ENCODE peak calls at places on chromosomes 1 and 21, in six cellular contexts. Q, B, T, Z, D and A are unnamed samples.
A peak's percentile ranks its signal among the peaks of the same experiment; 100 is the strongest.

GRCh38 chr1:11659748-11660147 is 4.3 kb upstream of the FBXO6 start:
- DNase-seq in Q (no peak), B (no peak), T (no peak), Z (no peak), D (no peak), A (no peak)

GRCh38 chr1:152013664-152014237 is 20.1 kb upstream of the S100A10 start:
- DNase-seq in Q (no peak), B (peak; percentile 38), T (peak; percentile 73), Z (peak; percentile 70), D (peak; percentile 65), A (peak; percentile 56)

GRCh38 chr21:42403611-42404231 is at the start of gene UBASH3A:
- DNase-seq in Q (no peak), B (no peak), T (no peak), Z (no peak), D (no peak), A (no peak)

GRCh38 chr1:56200446-56200845 is 378.9 kb downstream of the PLPP3 start:
- DNase-seq in Q (no peak), B (peak; percentile 12), T (no peak), Z (no peak), D (no peak), A (peak; percentile 45)

GRCh38 chr1:5597991-5598823 is 394.0 kb downstream of the NPHP4 start:
- DNase-seq in Q (no peak), B (no peak), T (peak; percentile 7), Z (no peak), D (peak; percentile 66), A (no peak)

GRCh38 chr1:85208488-85208887 is 7.7 kb upstream of the SYDE2 start:
- DNase-seq in Q (no peak), B (no peak), T (no peak), Z (no peak), D (no peak), A (no peak)

GRCh38 chr1:225772323-225772768 is 5.3 kb upstream of the SRP9 start:
- DNase-seq in Q (peak; percentile 95), B (peak; percentile 80), T (peak; percentile 86), Z (peak; percentile 93), D (peak; percentile 93), A (peak; percentile 86)

GRCh38 chr1:157540852-157541251 is 11.5 kb downstream of the FCRL5 start:
- DNase-seq in Q (no peak), B (peak; percentile 38), T (no peak), Z (no peak), D (no peak), A (no peak)

GRCh38 chr1:162690672-162691434 is 58.6 kb downstream of the DDR2 start:
- DNase-seq in Q (peak; percentile 87), B (peak; percentile 99), T (peak; percentile 85), Z (peak; percentile 86), D (no peak), A (no peak)

GRCh38 chr1:209772116-209772515 is 12.2 kb downstream of the C1orf74 start:
- DNase-seq in Q (no peak), B (no peak), T (no peak), Z (no peak), D (no peak), A (no peak)

GRCh38 chr1:199404976-199405375 is 622.5 kb upstream of the NR5A2 start:
- DNase-seq in Q (no peak), B (peak; percentile 25), T (no peak), Z (no peak), D (no peak), A (no peak)

GRCh38 chr1:99682291-99682751 is 36.4 kb downstream of the PALMD start:
- DNase-seq in Q (no peak), B (peak; percentile 53), T (no peak), Z (peak; percentile 73), D (no peak), A (no peak)

GRCh38 chr1:246390855-246391254 is 116.2 kb downstream of the SMYD3 start:
- DNase-seq in Q (no peak), B (no peak), T (no peak), Z (no peak), D (no peak), A (no peak)

GRCh38 chr1:80893140-80893539 is 907.6 kb upstream of the ADGRL2 start:
- DNase-seq in Q (no peak), B (no peak), T (no peak), Z (peak; percentile 69), D (no peak), A (no peak)

GRCh38 chr1:46489169-46489637 is 433 bp upstream of the DMBX1 start:
- DNase-seq in Q (no peak), B (no peak), T (peak; percentile 22), Z (no peak), D (no peak), A (no peak)

GRCh38 chr1:63829349-63830327 is 55.8 kb downstream of the ROR1 start:
- DNase-seq in Q (no peak), B (no peak), T (no peak), Z (peak; percentile 70), D (no peak), A (no peak)

GRCh38 chr1:66490817-66491216 is 43.1 kb upstream of the SGIP1 start:
- DNase-seq in Q (no peak), B (no peak), T (no peak), Z (peak; percentile 60), D (no peak), A (no peak)

GRCh38 chr1:56525463-56526155 is 53.8 kb downstream of the PLPP3 start:
- DNase-seq in Q (no peak), B (peak; percentile 12), T (peak; percentile 86), Z (peak; percentile 14), D (peak; percentile 36), A (no peak)

GRCh38 chr1:83619497-83619896 is 379.4 kb downstream of the TTLL7 start:
- DNase-seq in Q (no peak), B (no peak), T (no peak), Z (no peak), D (no peak), A (no peak)

GRCh38 chr1:234260578-234260977 is 112.7 kb upstream of the COA6 start:
- DNase-seq in Q (peak; percentile 72), B (no peak), T (peak; percentile 59), Z (no peak), D (no peak), A (no peak)

GRCh38 chr1:77687519-77687906 is 5.1 kb upstream of the ZZZ3 start:
- DNase-seq in Q (no peak), B (no peak), T (no peak), Z (peak; percentile 80), D (no peak), A (peak; percentile 44)

GRCh38 chr1:235207202-235207565 is 46.1 kb upstream of the RBM34 start:
- DNase-seq in Q (no peak), B (no peak), T (no peak), Z (no peak), D (no peak), A (no peak)

GRCh38 chr1:235954306-235955283 is 87.9 kb upstream of the LYST start:
- DNase-seq in Q (no peak), B (peak; percentile 37), T (peak; percentile 98), Z (no peak), D (no peak), A (no peak)

GRCh38 chr21:39660191-39660590 is 47.5 kb downstream of the B3GALT5 start:
- DNase-seq in Q (no peak), B (peak; percentile 34), T (no peak), Z (peak; percentile 27), D (no peak), A (no peak)

GRCh38 chr1:5953386-5953785 is 38.8 kb downstream of the NPHP4 start:
- DNase-seq in Q (no peak), B (no peak), T (no peak), Z (no peak), D (no peak), A (no peak)

GRCh38 chr1:69038379-69038778 is 529.3 kb upstream of the LRRC7 start:
- DNase-seq in Q (no peak), B (no peak), T (no peak), Z (no peak), D (no peak), A (no peak)

GRCh38 chr21:29335720-29336119 is 37.0 kb downstream of the BACH1 start:
- DNase-seq in Q (peak; percentile 16), B (no peak), T (peak; percentile 20), Z (peak; percentile 38), D (no peak), A (no peak)

DNA sequence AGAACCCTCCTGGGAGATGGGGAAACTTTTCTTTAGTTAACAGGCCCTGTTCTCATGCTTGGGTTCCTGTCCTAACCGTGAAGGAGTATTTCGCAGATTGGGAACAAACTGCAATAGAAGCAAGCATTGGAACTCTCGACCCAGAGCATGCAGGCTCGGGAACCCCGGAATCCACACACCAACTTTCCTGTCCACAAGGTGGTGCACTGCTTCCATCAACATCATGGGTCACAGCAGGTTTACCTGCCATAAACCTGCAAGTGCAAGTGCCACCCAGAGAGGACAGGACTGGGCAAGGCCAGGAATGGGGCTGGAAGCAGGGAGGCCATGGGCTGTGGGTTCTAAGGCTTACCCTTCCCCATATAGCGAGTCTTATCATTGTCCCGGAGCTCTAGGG is 6.9 kb downstream of the ENO1 start:
- DNase-seq in Q (no peak), B (no peak), T (no peak), Z (no peak), D (no peak), A (no peak)
- TF ChIP-seq CTCF in Q (peak; percentile 31), B (peak; percentile 73), T (peak; percentile 1), Z (peak; percentile 29), D (no peak), A (peak; percentile 16)

GRCh38 chr1:18289597-18289996 is 182.0 kb downstream of the IGSF21 start:
- DNase-seq in Q (no peak), B (no peak), T (no peak), Z (no peak), D (no peak), A (no peak)
- TF ChIP-seq CTCF in Q (no peak), B (no peak), T (no peak), Z (no peak), D (no peak), A (peak; percentile 6)

DNA sequence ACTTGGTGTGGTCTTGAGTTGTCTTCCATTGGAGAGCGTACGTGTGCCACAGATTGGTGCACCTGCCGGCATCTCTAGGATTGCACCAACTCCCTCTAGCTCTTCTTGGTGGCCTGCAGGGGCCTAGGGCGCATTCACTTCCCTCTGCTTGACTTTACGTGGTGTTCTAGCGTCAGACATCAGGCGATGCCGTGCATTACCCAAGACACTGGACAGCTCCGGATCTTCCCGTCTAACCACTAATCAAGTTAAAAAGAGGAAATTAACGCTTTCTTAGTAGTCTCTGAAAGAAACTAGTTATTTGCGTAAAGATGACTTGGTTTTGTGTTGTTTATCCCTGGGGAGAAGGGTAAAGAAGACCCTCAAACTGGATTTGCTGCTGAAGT is 510 bp upstream of the IL10RB start:
- DNase-seq in Q (no peak), B (no peak), T (peak; percentile 98), Z (no peak), D (peak; percentile 44), A (no peak)
- TF ChIP-seq CTCF in Q (no peak), B (no peak), T (peak; percentile 13), Z (no peak), D (no peak), A (no peak)

GRCh38 chr21:44375686-44376320 is 22.4 kb downstream of the TRPM2 start:
- DNase-seq in Q (no peak), B (no peak), T (no peak), Z (no peak), D (no peak), A (no peak)

GRCh38 chr21:44376606-44377005 is 23.2 kb downstream of the TRPM2 start:
- DNase-seq in Q (no peak), B (no peak), T (no peak), Z (no peak), D (no peak), A (no peak)

GRCh38 chr21:44377922-44378645 is 24.7 kb downstream of the TRPM2 start:
- DNase-seq in Q (no peak), B (no peak), T (no peak), Z (no peak), D (no peak), A (no peak)

GRCh38 chr21:44378646-44379581 is 25.5 kb downstream of the TRPM2 start:
- DNase-seq in Q (no peak), B (no peak), T (no peak), Z (no peak), D (no peak), A (no peak)

GRCh38 chr21:44377201-44377921 is 23.9 kb downstream of the TRPM2 start:
- DNase-seq in Q (no peak), B (no peak), T (peak; percentile 50), Z (no peak), D (no peak), A (no peak)
- TF ChIP-seq CTCF in Q (no peak), B (no peak), T (peak; percentile 12), Z (no peak), D (no peak), A (no peak)